ENCODE peak calls at places on chromosomes 13 and 19, in six cellular contexts. P, S, I, A, F and X are unnamed samples.

GRCh38 chr19:36013280-36014028 is 559 bp downstream of the ALKBH6 start:
- DNase-seq in P (no peak), S (no peak), I (no peak), A (no peak), F (no peak), X (no peak)

GRCh38 chr19:19591133-19591825 is 27.2 kb downstream of the PBX4 start:
- DNase-seq in P (no peak), S (no peak), I (peak), A (no peak), F (peak), X (no peak)

GRCh38 chr19:30784850-30785459 is 412.8 kb downstream of the ZNF536 start:
- DNase-seq in P (peak), S (no peak), I (peak), A (no peak), F (peak), X (peak)

GRCh38 chr19:46913852-46914430 is 53.1 kb downstream of the ARHGAP35 start:
- DNase-seq in P (no peak), S (no peak), I (no peak), A (no peak), F (no peak), X (peak)

GRCh38 chr19:11814707-11815050 is 606 bp downstream of the ZNF440 start:
- DNase-seq in P (no peak), S (no peak), I (peak), A (no peak), F (peak), X (no peak)

GRCh38 chr19:55697698-55698097 is 22.7 kb downstream of the EPN1 start:
- DNase-seq in P (no peak), S (no peak), I (no peak), A (no peak), F (no peak), X (no peak)

GRCh38 chr19:55485439-55486011 is 537 bp downstream of the NAT14 start:
- DNase-seq in P (no peak), S (no peak), I (no peak), A (no peak), F (no peak), X (peak)

GRCh38 chr19:8128551-8128950 is 20.8 kb downstream of the FBN3 start:
- DNase-seq in P (no peak), S (no peak), I (no peak), A (no peak), F (no peak), X (no peak)

GRCh38 chr13:113935523-113935922 is 38.4 kb downstream of the C13orf46 start:
- DNase-seq in P (no peak), S (no peak), I (peak), A (peak), F (no peak), X (no peak)

GRCh38 chr19:49690073-49690655 is 752 bp upstream of the CPT1C start:
- DNase-seq in P (no peak), S (no peak), I (peak), A (no peak), F (peak), X (no peak)

GRCh38 chr19:4061178-4061682 is 5.5 kb downstream of the ZBTB7A start:
- DNase-seq in P (no peak), S (no peak), I (no peak), A (no peak), F (peak), X (peak)

GRCh38 chr19:13089139-13089856 is 13.4 kb downstream of the LYL1 start:
- DNase-seq in P (peak), S (no peak), I (peak), A (peak), F (peak), X (peak)

GRCh38 chr19:13056052-13056660 is 46.5 kb downstream of the LYL1 start:
- DNase-seq in P (no peak), S (peak), I (peak), A (peak), F (peak), X (no peak)

GRCh38 chr13:20064128-20064527 is 96.7 kb downstream of the GJA3 start:
- DNase-seq in P (no peak), S (no peak), I (no peak), A (no peak), F (no peak), X (no peak)

GRCh38 chr13:114263590-114263989 is 17.8 kb upstream of the UPF3A start:
- DNase-seq in P (peak), S (no peak), I (no peak), A (no peak), F (no peak), X (peak)

GRCh38 chr19:15456871-15457700 is 7.3 kb downstream of the RASAL3 start:
- DNase-seq in P (no peak), S (peak), I (peak), A (no peak), F (peak), X (peak)

GRCh38 chr19:3671680-3672574 is 28.3 kb downstream of the PIP5K1C start:
- DNase-seq in P (no peak), S (no peak), I (no peak), A (no peak), F (no peak), X (no peak)

GRCh38 chr19:33426621-33427475 is 53.3 kb downstream of the CEBPG start:
- DNase-seq in P (no peak), S (no peak), I (no peak), A (no peak), F (no peak), X (no peak)

GRCh38 chr13:101706651-101707050 is 254.2 kb downstream of the ITGBL1 start:
- DNase-seq in P (no peak), S (no peak), I (no peak), A (no peak), F (no peak), X (no peak)

GRCh38 chr13:113559901-113560644 is 24.5 kb upstream of the TFDP1 start:
- DNase-seq in P (no peak), S (no peak), I (no peak), A (no peak), F (no peak), X (no peak)

GRCh38 chr13:40974460-40975407 is 44.4 kb downstream of the ELF1 start:
- DNase-seq in P (peak), S (peak), I (peak), A (no peak), F (peak), X (peak)

GRCh38 chr19:55493052-55493649 is 4.9 kb downstream of the SSC5D start:
- DNase-seq in P (no peak), S (no peak), I (no peak), A (no peak), F (no peak), X (no peak)

GRCh38 chr13:37023871-37024270 is 23.3 kb downstream of the EXOSC8 start:
- DNase-seq in P (no peak), S (no peak), I (no peak), A (no peak), F (no peak), X (no peak)

GRCh38 chr19:17557461-17557860 is 2.0 kb downstream of the COLGALT1 start:
- DNase-seq in P (no peak), S (no peak), I (no peak), A (no peak), F (no peak), X (no peak)

GRCh38 chr19:23409392-23410048 is 14.2 kb upstream of the ZNF91 start:
- DNase-seq in P (no peak), S (no peak), I (no peak), A (peak), F (no peak), X (peak)

GRCh38 chr19:17779281-17779930 is 15.5 kb upstream of the B3GNT3 start:
- DNase-seq in P (no peak), S (peak), I (peak), A (peak), F (peak), X (no peak)

GRCh38 chr19:40445945-40446784 is 2.0 kb upstream of the SERTAD3 start:
- DNase-seq in P (no peak), S (no peak), I (peak), A (no peak), F (peak), X (no peak)

GRCh38 chr13:110498327-110498726 is 63.2 kb downstream of the RAB20 start:
- DNase-seq in P (no peak), S (no peak), I (no peak), A (no peak), F (no peak), X (no peak)

GRCh38 chr13:65555973-65556372 is 1674.2 kb downstream of the PCDH9 start:
- DNase-seq in P (no peak), S (no peak), I (no peak), A (peak), F (no peak), X (no peak)

DNA sequence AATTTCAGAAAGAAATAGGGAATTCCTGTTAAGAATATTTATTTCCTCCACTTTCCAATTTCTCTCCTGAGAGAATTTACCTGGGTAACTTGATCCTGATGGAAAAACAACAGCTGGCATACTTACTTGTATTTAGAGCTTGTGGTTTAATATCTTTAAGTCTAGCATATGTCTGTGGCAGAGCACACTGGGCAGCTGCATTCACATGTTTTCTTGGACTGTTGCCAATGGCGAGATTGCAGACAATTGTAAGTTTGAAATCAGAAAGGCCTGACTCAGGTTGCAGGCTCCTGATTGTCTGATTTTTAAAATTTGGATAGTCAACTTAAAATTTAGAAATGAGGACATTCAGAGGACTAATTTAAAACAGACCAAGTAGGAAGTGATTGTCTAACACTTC is 66.9 kb downstream of the NHLRC3 start:
- DNase-seq in P (peak), S (no peak), I (no peak), A (peak), F (no peak), X (no peak)
- TF ChIP-seq EZH2phosphoT487 in P (no peak), S (no peak), I (no peak), A (no peak), F (no peak), X (no peak)

GRCh38 chr13:54859827-54860226 is 1831.2 kb downstream of the OLFM4 start:
- DNase-seq in P (no peak), S (no peak), I (no peak), A (no peak), F (no peak), X (no peak)
- H3K4me2 ChIP-seq in P (no peak), S (no peak), I (no peak), A (no peak), F (no peak), X (no peak)

GRCh38 chr19:6443986-6444385 is 10.4 kb upstream of the SLC25A41 start:
- DNase-seq in P (no peak), S (no peak), I (no peak), A (no peak), F (no peak), X (no peak)
- TF ChIP-seq EZH2phosphoT487 in P (no peak), S (no peak), I (no peak), A (no peak), F (no peak), X (no peak)

GRCh38 chr19:54152267-54152666 is 7.3 kb downstream of the LENG1 start:
- DNase-seq in P (no peak), S (no peak), I (no peak), A (no peak), F (no peak), X (no peak)

GRCh38 chr19:54153731-54154326 is 5.7 kb downstream of the LENG1 start:
- DNase-seq in P (no peak), S (no peak), I (no peak), A (no peak), F (no peak), X (no peak)

GRCh38 chr19:54154603-54155345 is 4.7 kb downstream of the LENG1 start:
- DNase-seq in P (no peak), S (no peak), I (no peak), A (no peak), F (no peak), X (no peak)

GRCh38 chr19:54151362-54152035 is 8.0 kb downstream of the LENG1 start:
- DNase-seq in P (no peak), S (no peak), I (no peak), A (no peak), F (no peak), X (no peak)

DNA sequence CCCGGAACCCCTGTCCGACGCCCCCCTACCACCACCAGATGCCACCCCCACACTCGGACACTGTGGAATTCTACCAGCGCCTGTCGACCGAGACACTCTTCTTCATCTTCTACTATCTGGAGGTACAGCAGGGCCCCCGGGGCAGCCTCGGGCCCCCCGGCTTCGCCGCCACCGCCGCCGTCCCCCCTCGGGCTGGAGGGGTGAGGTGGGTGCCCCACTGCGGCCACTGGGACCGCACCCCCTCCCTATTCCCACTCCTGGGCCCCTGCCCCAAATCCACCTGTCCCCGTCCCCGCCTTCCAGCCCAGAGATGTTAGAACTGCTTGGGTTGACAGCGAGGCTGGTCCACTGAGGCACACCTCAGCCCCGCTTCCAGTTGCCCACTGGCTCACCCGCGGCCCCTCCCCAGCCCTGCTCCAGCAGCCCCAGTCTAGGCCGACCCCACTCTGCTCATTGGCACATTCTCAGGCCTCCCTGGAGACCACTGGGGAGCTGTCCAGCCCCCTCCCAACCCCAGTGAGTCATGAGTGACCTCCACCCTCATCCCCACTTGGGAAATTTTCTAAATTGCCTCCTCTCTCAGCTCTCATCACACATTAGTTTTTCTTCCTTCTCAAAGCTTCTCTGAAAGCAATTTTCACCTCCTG is 6.5 kb downstream of the LENG1 start:
- DNase-seq in P (no peak), S (no peak), I (no peak), A (no peak), F (no peak), X (no peak)
- H3K4me2 ChIP-seq in P (no peak), S (no peak), I (no peak), A (no peak), F (no peak), X (no peak)

GRCh38 chr19:532578-533484 is 1.3 kb downstream of the CDC34 start:
- DNase-seq in P (peak), S (peak), I (peak), A (peak), F (peak), X (peak)
- TF ChIP-seq EZH2phosphoT487 in P (no peak), S (no peak), I (no peak), A (no peak), F (no peak), X (no peak)